ENCODE peak calls at places on chromosomes 5 and 9, in nine cellular contexts. V is tibial nerve, I is heart left ventricle, M is ovary, P is AG04450, Z is heart right ventricle, G is gastrocnemius medialis, Q is neural progenitor cell, N is adrenal gland. U is an unnamed sample.

GRCh38 chr5:122101636-122102285 is 23.7 kb upstream of the LOX start:
- DNase-seq in V (peak; percentile 26), I (no peak), M (no peak), P (no peak), Z (no peak), G (no peak), Q (peak; percentile 43), N (no peak), U (no peak)

GRCh38 chr5:14086261-14086660 is 56.9 kb upstream of the TRIO start:
- DNase-seq in V (no peak), I (no peak), M (no peak), P (no peak), Z (no peak), G (no peak), Q (no peak), N (no peak), U (no peak)

GRCh38 chr9:127075592-127076380 is 46.6 kb downstream of the ANGPTL2 start:
- DNase-seq in V (no peak), I (no peak), M (no peak), P (no peak), Z (no peak), G (no peak), Q (no peak), N (no peak), U (no peak)

GRCh38 chr5:136457390-136458094 is 92.2 kb upstream of the TRPC7 start:
- DNase-seq in V (no peak), I (no peak), M (no peak), P (no peak), Z (no peak), G (no peak), Q (no peak), N (peak; percentile 34), U (peak; percentile 85)

GRCh38 chr9:82558855-82559615 is 503.9 kb downstream of the RASEF start:
- DNase-seq in V (no peak), I (no peak), M (no peak), P (peak; percentile 46), Z (no peak), G (no peak), Q (no peak), N (peak; percentile 16), U (peak; percentile 47)

GRCh38 chr9:131266301-131267229 is 9.7 kb downstream of the FAM78A start:
- DNase-seq in V (no peak), I (peak; percentile 53), M (no peak), P (no peak), Z (no peak), G (no peak), Q (no peak), N (no peak), U (peak; percentile 9)

GRCh38 chr5:127909078-127909477 is 174.5 kb upstream of the SLC12A2 start:
- DNase-seq in V (no peak), I (no peak), M (no peak), P (no peak), Z (no peak), G (no peak), Q (peak; percentile 51), N (no peak), U (peak; percentile 37)

GRCh38 chr5:78653969-78654368 is 5.4 kb upstream of the LHFPL2 start:
- DNase-seq in V (no peak), I (no peak), M (no peak), P (no peak), Z (no peak), G (no peak), Q (no peak), N (no peak), U (no peak)

GRCh38 chr5:5418006-5418405 is 4.5 kb upstream of the ICE1 start:
- DNase-seq in V (no peak), I (no peak), M (no peak), P (no peak), Z (no peak), G (no peak), Q (no peak), N (no peak), U (no peak)

GRCh38 chr9:128247191-128247803 is 28.5 kb downstream of the GOLGA2 start:
- DNase-seq in V (no peak), I (no peak), M (no peak), P (no peak), Z (no peak), G (no peak), Q (no peak), N (no peak), U (no peak)

GRCh38 chr5:140298183-140298601 is 4.7 kb downstream of the PFDN1 start:
- DNase-seq in V (no peak), I (no peak), M (no peak), P (no peak), Z (no peak), G (no peak), Q (no peak), N (no peak), U (no peak)

GRCh38 chr5:93606384-93606752 is 23.3 kb downstream of the NR2F1 start:
- DNase-seq in V (no peak), I (no peak), M (no peak), P (no peak), Z (no peak), G (no peak), Q (no peak), N (no peak), U (no peak)

DNA sequence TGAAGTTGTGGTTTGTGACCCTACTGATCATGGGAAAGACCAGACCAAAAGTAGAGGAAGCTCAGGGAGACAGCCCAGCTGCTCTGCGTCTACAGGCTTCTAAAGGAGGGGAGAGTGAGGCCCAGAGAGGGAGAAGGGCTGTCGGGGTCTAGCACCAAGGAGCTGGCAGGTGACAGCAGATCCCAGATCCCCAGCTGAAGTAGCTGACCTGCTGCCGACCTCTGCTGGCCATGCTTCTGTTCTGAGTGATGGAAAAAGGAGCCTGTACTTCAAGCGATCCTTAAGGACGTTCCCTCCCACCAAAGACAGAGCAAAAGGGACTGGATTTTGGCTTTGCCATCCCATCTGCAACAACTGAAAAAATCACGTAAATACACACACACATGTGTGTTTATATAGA is 22.7 kb upstream of the QSOX2 start:
- DNase-seq in V (no peak), I (no peak), M (no peak), P (no peak), Z (no peak), G (no peak), Q (peak; percentile 75), N (peak; percentile 18), U (peak; percentile 38)
- TF ChIP-seq CTCF in V (no peak), I (peak; percentile 18), M (no peak), P (peak; percentile 12), Z (no peak), G (no peak), Q (peak; percentile 42), N (no peak), U (no peak)

DNA sequence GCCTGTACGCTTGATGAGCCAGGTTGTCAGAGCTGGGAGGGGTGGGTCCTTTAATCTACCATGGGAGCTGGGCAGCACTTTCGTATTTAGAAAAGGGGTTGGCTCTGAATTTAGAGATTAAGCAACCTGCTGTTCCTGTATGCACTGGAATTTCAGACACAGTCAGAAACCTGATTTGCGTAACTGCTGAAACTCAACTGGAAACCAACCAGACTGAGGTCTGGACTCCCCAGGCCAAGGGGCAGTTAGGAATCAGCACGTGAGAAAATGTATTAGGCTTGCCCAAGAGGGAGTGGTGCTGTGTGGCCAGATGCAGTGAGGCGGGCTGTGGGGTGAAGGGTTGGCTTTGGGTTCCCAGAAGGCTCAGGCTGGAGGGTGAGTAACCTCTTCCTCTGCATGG is 235.0 kb downstream of the GOLPH3 start:
- DNase-seq in V (no peak), I (no peak), M (no peak), P (no peak), Z (no peak), G (no peak), Q (no peak), N (no peak), U (no peak)
- H3K27ac ChIP-seq in V (no peak overlapping the region), I (no peak overlapping the region), M (no peak overlapping the region), P (no peak overlapping the region), Z (no peak overlapping the region), G (no peak overlapping the region), Q (no peak overlapping the region), N (no peak overlapping the region), U (no peak overlapping the region)

GRCh38 chr5:55421074-55421529 is 113.3 kb downstream of the MTREX start:
- DNase-seq in V (no peak), I (no peak), M (no peak), P (no peak), Z (no peak), G (no peak), Q (no peak), N (no peak), U (no peak)

GRCh38 chr5:55413644-55414043 is 105.9 kb downstream of the MTREX start:
- DNase-seq in V (no peak), I (no peak), M (no peak), P (no peak), Z (no peak), G (no peak), Q (no peak), N (no peak), U (no peak)

GRCh38 chr5:55415071-55415470 is 107.3 kb downstream of the MTREX start:
- DNase-seq in V (no peak), I (no peak), M (no peak), P (no peak), Z (no peak), G (no peak), Q (no peak), N (no peak), U (no peak)

GRCh38 chr5:55416306-55416705 is 108.5 kb downstream of the MTREX start:
- DNase-seq in V (no peak), I (no peak), M (no peak), P (no peak), Z (no peak), G (no peak), Q (no peak), N (no peak), U (no peak)

DNA sequence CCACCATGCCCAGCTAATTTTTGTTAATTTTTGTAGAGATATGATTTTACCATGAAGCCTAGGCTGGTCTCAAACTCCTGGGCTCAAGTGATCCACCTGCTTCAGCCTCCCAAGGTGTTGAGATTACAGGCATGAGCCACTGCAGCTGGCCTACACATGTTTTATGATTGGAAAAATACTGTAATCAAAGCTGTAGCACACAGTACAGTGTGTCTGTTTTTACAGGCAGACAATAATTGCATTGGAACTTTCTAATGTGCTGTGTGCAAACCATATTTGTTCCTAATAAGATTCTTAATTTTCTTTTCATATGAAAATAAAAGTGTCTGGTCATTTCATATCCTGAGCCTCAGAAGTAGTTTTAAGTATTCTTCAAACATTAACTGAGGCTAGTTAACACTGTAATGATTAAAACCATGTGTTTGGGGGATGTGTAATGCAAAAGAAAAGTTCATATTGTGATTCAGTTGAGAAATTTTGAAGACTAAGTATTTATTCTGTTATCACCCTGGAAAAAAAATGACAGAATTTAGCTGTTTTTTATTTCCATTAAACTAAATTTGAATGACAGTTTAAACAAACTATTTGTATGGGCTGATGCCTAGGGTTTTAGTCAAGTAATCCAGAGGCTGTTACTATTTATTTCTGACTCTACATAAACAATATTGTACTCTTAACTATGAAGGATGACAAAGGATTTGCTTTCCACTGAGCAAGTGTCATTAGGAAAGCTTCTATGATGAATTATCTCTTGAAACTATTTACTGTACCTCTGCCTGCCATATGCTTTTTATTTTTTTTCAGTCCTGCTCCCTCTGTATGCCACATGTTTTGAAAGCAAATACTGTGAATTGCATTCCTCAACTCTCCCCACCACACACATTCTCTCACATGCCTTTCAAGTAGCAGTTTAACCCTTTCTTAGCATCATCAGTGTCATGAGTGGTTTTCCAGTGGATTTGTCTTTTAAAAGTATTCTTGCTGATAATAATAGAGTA is 111.5 kb downstream of the MTREX start:
- DNase-seq in V (no peak), I (no peak), M (no peak), P (peak; percentile 27), Z (no peak), G (no peak), Q (no peak), N (no peak), U (no peak)
- TF ChIP-seq CTCF in V (no peak), I (no peak), M (no peak), P (no peak), Z (no peak), G (no peak), Q (no peak), N (no peak), U (no peak)

GRCh38 chr5:36202521-36202961 is 39.2 kb downstream of the NADK2 start:
- DNase-seq in V (no peak), I (no peak), M (no peak), P (no peak), Z (no peak), G (no peak), Q (no peak), N (no peak), U (no peak)
- H3K27ac ChIP-seq in V (no peak overlapping the region), I (no peak overlapping the region), M (no peak overlapping the region), P (no peak overlapping the region), Z (no peak overlapping the region), G (no peak overlapping the region), Q (no peak overlapping the region), N (no peak overlapping the region), U (no peak overlapping the region)